ENCODE peak calls at places on chromosomes 4 and X, in seven cellular contexts. N is naive thymus-derived CD4-positive, alpha-beta T cell; A is Panc1; S is mucosa of descending colon; X is WERI-Rb-1; E is aorta; I is endothelial cell of umbilical vein. T is an unnamed sample.

GRCh38 chr4:109875106-109875505 is 27.2 kb downstream of the LRIT3 start:
- DNase-seq in S (no peak), E (no peak), N (no peak), X (no peak), A (no peak), I (no peak), T (no peak)

GRCh38 chr4:74583757-74584156 is 138.8 kb downstream of the AREG start:
- DNase-seq in I (no peak), S (no peak), X (no peak), A (no peak), E (no peak), N (no peak), T (no peak)

GRCh38 chr4:110518889-110519490 is 43.0 kb downstream of the ENPEP start:
- DNase-seq in I (peak), N (peak), S (no peak), X (peak), A (no peak), E (no peak), T (no peak)

GRCh38 chrX:49915352-49916222 is 6.8 kb upstream of the CLCN5 start:
- DNase-seq in S (no peak), X (peak), A (peak), E (no peak), N (peak), I (peak), T (peak)

GRCh38 chr4:87017580-87018061 is 82.8 kb downstream of the AFF1 start:
- DNase-seq in S (no peak), N (no peak), I (no peak), E (no peak), X (no peak), A (no peak), T (no peak)

GRCh38 chrX:107729558-107730297 is 45.9 kb downstream of the TSC22D3 start:
- DNase-seq in X (no peak), E (no peak), S (no peak), A (no peak), N (no peak), I (no peak), T (no peak)

GRCh38 chrX:45849261-45849660 is 648.6 kb upstream of the DIPK2B start:
- DNase-seq in X (no peak), N (peak), E (no peak), S (no peak), A (no peak), I (peak), T (no peak)

GRCh38 chrX:12891915-12892506 is 14.4 kb upstream of the TLR8 start:
- DNase-seq in I (no peak), E (no peak), N (no peak), S (no peak), A (no peak), X (no peak), T (no peak)

GRCh38 chr4:144647095-144647959 is 1.4 kb downstream of the HHIP start:
- DNase-seq in N (peak), S (no peak), E (no peak), A (no peak), X (no peak), I (peak), T (no peak)

GRCh38 chr4:169249214-169249973 is 21.4 kb downstream of the SH3RF1 start:
- DNase-seq in N (no peak), X (no peak), A (no peak), E (no peak), I (peak), S (no peak), T (no peak)

GRCh38 chr4:77193511-77194236 is 36.7 kb downstream of the CCNG2 start:
- DNase-seq in X (no peak), E (peak), S (peak), N (peak), I (no peak), A (no peak), T (no peak)

GRCh38 chr4:47413515-47413914 is 50.0 kb downstream of the COMMD8 start:
- DNase-seq in I (no peak), S (no peak), X (no peak), A (no peak), N (no peak), E (no peak), T (no peak)

GRCh38 chr4:137422666-137423065 is 109.6 kb downstream of the PCDH18 start:
- DNase-seq in X (no peak), E (no peak), I (no peak), S (no peak), N (no peak), A (no peak), T (no peak)

GRCh38 chr4:114729339-114729738 is 130.7 kb downstream of the UGT8 start:
- DNase-seq in S (no peak), I (no peak), E (no peak), N (no peak), A (no peak), X (no peak), T (no peak)

GRCh38 chr4:127809173-127809800 is 27.2 kb downstream of the HSPA4L start:
- DNase-seq in I (peak), E (no peak), S (no peak), A (no peak), X (no peak), N (no peak), T (no peak)

GRCh38 chrX:150094996-150095395 is 156.7 kb upstream of the EOLA2 start:
- DNase-seq in A (no peak), X (no peak), S (no peak), E (no peak), I (peak), N (no peak), T (no peak)

GRCh38 chr4:37908488-37909343 is 17.8 kb downstream of the TBC1D1 start:
- DNase-seq in I (no peak), E (no peak), X (no peak), S (no peak), A (no peak), N (no peak), T (no peak)

GRCh38 chrX:100864967-100865366 is 9.2 kb downstream of the NOX1 start:
- DNase-seq in X (no peak), I (peak), N (no peak), E (no peak), S (no peak), A (no peak), T (no peak)

GRCh38 chrX:41452972-41453371 is 5.8 kb downstream of the NYX start:
- DNase-seq in I (no peak), S (no peak), X (no peak), N (no peak), A (no peak), E (no peak), T (no peak)

GRCh38 chr4:41731569-41731968 is 17.0 kb downstream of the PHOX2B start:
- DNase-seq in X (no peak), S (no peak), E (no peak), A (no peak), N (no peak), I (no peak), T (no peak)

GRCh38 chr4:25103423-25103822 is 56.8 kb downstream of the SEPSECS start:
- DNase-seq in I (no peak), N (no peak), A (no peak), S (no peak), X (no peak), E (no peak), T (no peak)

GRCh38 chr4:53914313-53915016 is 149.9 kb downstream of the CHIC2 start:
- DNase-seq in E (peak), S (no peak), A (peak), I (peak), N (no peak), X (no peak), T (no peak)

GRCh38 chr4:7892212-7893019 is 47.2 kb downstream of the AFAP1 start:
- DNase-seq in X (peak), I (no peak), S (no peak), N (no peak), E (no peak), A (no peak), T (no peak)

GRCh38 chr4:46270986-46271596 is 118.8 kb downstream of the GABRA2 start:
- DNase-seq in X (peak), N (no peak), S (no peak), A (peak), I (no peak), E (no peak), T (no peak)

GRCh38 chr4:84389406-84389805 is 109.7 kb downstream of the NKX6-1 start:
- DNase-seq in I (no peak), S (no peak), N (no peak), X (no peak), E (no peak), A (no peak), T (no peak)

GRCh38 chr4:96603635-96604034 is 763.7 kb downstream of the PDHA2 start:
- DNase-seq in X (no peak), E (no peak), I (no peak), A (no peak), N (no peak), S (no peak), T (no peak)

GRCh38 chrX:116873678-116874077 is 410.9 kb upstream of the CT83 start:
- DNase-seq in E (no peak), X (no peak), A (no peak), N (no peak), I (no peak), S (no peak), T (no peak)

GRCh38 chrX:3664921-3665320 is 48.5 kb downstream of the PRKX start:
- DNase-seq in S (no peak), E (no peak), X (no peak), I (no peak), A (no peak), N (no peak), T (no peak)

DNA sequence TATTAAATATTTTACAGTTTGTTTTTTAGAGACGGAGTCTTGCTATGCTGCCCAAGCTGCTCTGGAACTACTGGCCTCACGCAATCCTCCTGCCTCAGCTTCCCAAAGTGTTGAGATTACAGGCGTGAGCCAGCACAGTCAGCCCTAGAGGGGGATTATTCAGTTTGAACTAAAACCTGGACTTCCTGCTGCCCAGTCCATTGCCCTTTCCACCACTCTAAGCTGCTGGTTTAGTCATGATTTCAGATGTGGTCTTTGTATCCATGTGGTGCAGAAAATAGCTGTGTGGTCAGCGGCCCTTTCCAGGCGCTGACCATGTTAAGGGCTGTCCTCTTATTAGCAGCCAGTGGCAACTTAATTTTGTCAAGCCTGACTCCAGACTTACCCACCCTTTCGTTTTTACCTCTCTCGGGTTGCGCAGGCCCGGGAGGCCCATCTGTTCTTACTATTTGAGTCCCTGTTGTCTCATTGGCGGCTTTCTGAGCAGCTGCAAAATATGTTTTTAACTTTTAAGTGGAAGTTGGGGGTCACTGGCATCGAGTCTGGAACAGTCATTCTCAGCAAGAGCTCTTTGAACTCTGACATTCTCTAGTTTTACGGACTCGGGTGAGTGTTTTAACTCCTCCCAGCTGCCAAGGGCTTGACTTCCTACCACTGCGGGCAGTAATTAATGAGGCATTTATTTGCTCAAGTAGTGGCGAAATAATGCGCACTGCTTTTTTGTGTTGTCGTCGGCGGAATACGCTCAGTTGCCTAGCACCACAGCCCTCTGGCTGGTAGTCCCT is 772 bp upstream of the VMA21 start:
- DNase-seq in E (no peak), A (peak), I (no peak), S (no peak), X (peak), N (peak), T (no peak)
- H3K4me3 ChIP-seq in E (peak), A (peak), I (peak), S (peak), X (peak), N (peak), T (peak)

GRCh38 chr4:159250751-159251325 is 148.0 kb downstream of the RAPGEF2 start:
- DNase-seq in A (no peak), I (no peak), X (no peak), N (no peak), E (peak), S (no peak), T (no peak)

GRCh38 chr4:159252491-159252890 is 149.6 kb downstream of the RAPGEF2 start:
- DNase-seq in I (peak), E (no peak), X (no peak), N (no peak), A (no peak), S (no peak), T (no peak)

GRCh38 chr4:159248383-159249178 is 145.7 kb downstream of the RAPGEF2 start:
- DNase-seq in N (no peak), I (peak), X (no peak), A (no peak), E (no peak), S (no peak), T (no peak)
- H3K4me3 ChIP-seq in N (no peak), I (no peak), X (no peak), A (no peak), E (no peak), S (no peak), T (no peak)

GRCh38 chrX:73944582-73944947 is 359.4 kb upstream of the ZCCHC13 start:
- DNase-seq in X (no peak), S (no peak), I (peak), E (no peak), A (no peak), N (no peak), T (no peak)
- H3K4me3 ChIP-seq in X (peak), S (peak), I (peak), E (peak), A (peak), N (peak), T (peak)

GRCh38 chr4:149885896-149886295 is 70.3 kb upstream of the IQCM start:
- DNase-seq in N (no peak), E (no peak), X (no peak), S (no peak), I (no peak), A (no peak), T (no peak)

GRCh38 chr4:149884529-149885206 is 69.0 kb upstream of the IQCM start:
- DNase-seq in X (no peak), A (no peak), N (no peak), E (no peak), S (no peak), I (no peak), T (no peak)

GRCh38 chr4:149881744-149882143 is 66.1 kb upstream of the IQCM start:
- DNase-seq in A (no peak), I (no peak), N (no peak), E (no peak), X (no peak), S (no peak), T (no peak)

GRCh38 chr4:149887091-149887490 is 71.4 kb upstream of the IQCM start:
- DNase-seq in E (no peak), I (no peak), X (no peak), S (no peak), N (no peak), A (no peak), T (no peak)

DNA sequence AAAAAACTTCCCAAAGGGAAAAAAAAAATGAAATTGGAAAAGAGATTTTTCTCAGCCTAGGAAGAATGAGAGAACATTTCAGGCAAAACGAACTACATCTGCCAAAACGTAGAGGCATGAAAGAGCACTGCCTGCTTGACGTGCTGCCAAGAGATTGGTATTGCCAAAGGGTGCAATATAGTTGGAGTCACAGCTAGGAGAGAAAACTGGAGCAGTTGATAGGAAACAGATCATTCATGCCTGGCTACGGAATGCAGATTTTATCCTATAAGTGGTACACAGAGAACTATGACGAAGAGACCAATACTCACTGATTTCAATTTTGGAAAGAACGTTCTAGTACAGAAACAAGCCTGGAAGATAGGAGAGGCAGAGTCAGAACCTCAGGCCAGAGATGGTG is 68.4 kb upstream of the IQCM start:
- DNase-seq in S (no peak), N (no peak), I (no peak), X (no peak), A (no peak), E (no peak), T (no peak)
- H3K4me3 ChIP-seq in S (no peak), N (no peak), I (no peak), X (no peak), A (no peak), E (no peak), T (no peak)